ENCODE peak calls at places on chromosome 18, in seven cellular contexts. Q, F, R, V, S, C and W are unnamed samples. For H3K9me3 and H3K4me1, the result is how much of the 10 kb centered on the place peaks cover.

GRCh38 chr18:57434177-57434535 is 1.0 kb upstream of the ONECUT2 start:
- DNase-seq in V (no peak), R (no peak), Q (no peak), F (peak), C (no peak), S (no peak), W (no peak)

GRCh38 chr18:56565596-56566355 is 72.6 kb downstream of the TXNL1 start:
- DNase-seq in R (no peak), V (peak), C (peak), Q (no peak), F (no peak), S (no peak), W (no peak)

GRCh38 chr18:35415511-35416427 is 38.6 kb upstream of the ZNF396 start:
- DNase-seq in F (no peak), S (no peak), C (peak), V (no peak), R (no peak), Q (no peak), W (no peak)

GRCh38 chr18:25724121-25724520 is 366.3 kb downstream of the SS18 start:
- DNase-seq in Q (no peak), V (no peak), S (no peak), R (no peak), C (no peak), F (no peak), W (no peak)

GRCh38 chr18:10518595-10519273 is 7.1 kb upstream of the NAPG start:
- DNase-seq in V (no peak), Q (peak), S (peak), R (no peak), F (peak), C (peak), W (peak)

GRCh38 chr18:58028109-58028784 is 15.8 kb upstream of the NEDD4L start:
- DNase-seq in F (no peak), V (no peak), S (no peak), R (no peak), Q (no peak), C (no peak), W (no peak)

GRCh38 chr18:67519582-67519981 is 3.1 kb upstream of the DSEL start:
- DNase-seq in V (peak), R (no peak), C (peak), Q (peak), S (no peak), F (no peak), W (no peak)

GRCh38 chr18:24187049-24187448 is 48.2 kb downstream of the CABYR start:
- DNase-seq in R (no peak), V (no peak), S (no peak), F (no peak), Q (no peak), C (no peak), W (no peak)

GRCh38 chr18:61893304-61893970 is 630 bp upstream of the RNF152 start:
- DNase-seq in R (no peak), S (peak), C (peak), F (peak), Q (no peak), V (no peak), W (peak)

GRCh38 chr18:6836331-6836730 is 106.8 kb downstream of the ARHGAP28 start:
- DNase-seq in S (no peak), Q (no peak), V (peak), C (peak), R (no peak), F (no peak), W (no peak)

GRCh38 chr18:49898421-49898820 is 85.1 kb upstream of the ACAA2 start:
- DNase-seq in R (peak), F (peak), Q (peak), S (peak), C (peak), V (peak), W (peak)

GRCh38 chr18:63237911-63238710 is 81.5 kb downstream of the BCL2 start:
- DNase-seq in Q (peak), S (peak), R (no peak), F (peak), C (peak), V (peak), W (no peak)

GRCh38 chr18:64271264-64271663 is 122.4 kb upstream of the LINC00305 start:
- DNase-seq in V (no peak), S (no peak), F (no peak), Q (no peak), C (no peak), R (no peak), W (no peak)

GRCh38 chr18:22045221-22045918 is 124.0 kb upstream of the GATA6 start:
- DNase-seq in F (no peak), Q (no peak), R (no peak), S (no peak), C (no peak), V (no peak), W (no peak)

GRCh38 chr18:50590625-50591024 is 30.7 kb downstream of the MAPK4 start:
- DNase-seq in S (no peak), F (no peak), C (no peak), Q (no peak), V (no peak), R (no peak), W (no peak)

GRCh38 chr18:40874233-40874632 is 1080.8 kb upstream of the PIK3C3 start:
- DNase-seq in F (no peak), V (peak), Q (no peak), R (no peak), C (peak), S (no peak), W (no peak)

GRCh38 chr18:35754464-35754863 is 172.9 kb downstream of the GALNT1 start:
- DNase-seq in S (no peak), F (no peak), C (no peak), V (no peak), R (no peak), Q (no peak), W (no peak)

GRCh38 chr18:44887227-44887631 is 206.5 kb downstream of the SETBP1 start:
- DNase-seq in Q (no peak), V (no peak), R (no peak), S (peak), C (peak), F (no peak), W (no peak)

GRCh38 chr18:9753863-9754262 is 45.8 kb downstream of the RAB31 start:
- DNase-seq in F (no peak), S (no peak), V (no peak), C (no peak), R (no peak), Q (no peak), W (no peak)

GRCh38 chr18:23587220-23587642 is 925 bp upstream of the NPC1 start:
- DNase-seq in R (no peak), Q (no peak), V (no peak), F (no peak), S (peak), C (no peak), W (no peak)

GRCh38 chr18:44759925-44760342 is 79.2 kb downstream of the SETBP1 start:
- DNase-seq in C (no peak), F (no peak), V (no peak), R (peak), Q (no peak), S (no peak), W (no peak)

GRCh38 chr18:68480196-68480595 is 234.7 kb downstream of the TMX3 start:
- DNase-seq in C (no peak), Q (no peak), R (no peak), V (no peak), F (no peak), S (no peak), W (no peak)

GRCh38 chr18:36335476-36336279 is 38.2 kb downstream of the FHOD3 start:
- DNase-seq in S (no peak), R (no peak), F (no peak), Q (no peak), V (no peak), C (no peak), W (no peak)

GRCh38 chr18:43236921-43237320 is 40.4 kb downstream of the SYT4 start:
- DNase-seq in V (no peak), S (no peak), R (no peak), Q (no peak), F (no peak), C (no peak), W (no peak)

GRCh38 chr18:9898792-9899549 is 13.2 kb downstream of the TXNDC2 start:
- DNase-seq in C (peak), V (peak), R (no peak), Q (no peak), S (no peak), F (no peak), W (no peak)

GRCh38 chr18:2281523-2282199 is 289.6 kb downstream of the METTL4 start:
- DNase-seq in C (no peak), R (no peak), V (no peak), S (no peak), F (no peak), Q (no peak), W (no peak)

GRCh38 chr18:30765247-30765646 is 277.3 kb downstream of the DSC3 start:
- DNase-seq in S (no peak), F (no peak), V (no peak), C (no peak), R (no peak), Q (no peak), W (no peak)

GRCh38 chr18:9568186-9568585 is 46.2 kb downstream of the PPP4R1 start:
- DNase-seq in V (peak), F (no peak), C (no peak), S (no peak), R (no peak), Q (no peak), W (no peak)

GRCh38 chr18:12239426-12239825 is 14.7 kb upstream of the CIDEA start:
- DNase-seq in S (no peak), R (no peak), Q (no peak), V (no peak), C (peak), F (no peak), W (no peak)

GRCh38 chr18:23406271-23406787 is 46.8 kb upstream of the RIOK3 start:
- DNase-seq in F (no peak), S (no peak), R (no peak), C (peak), Q (no peak), V (peak), W (no peak)

GRCh38 chr18:28689591-28689990 is 512.7 kb upstream of the CDH2 start:
- DNase-seq in C (no peak), Q (no peak), F (no peak), R (no peak), V (no peak), S (no peak), W (no peak)

GRCh38 chr18:1446765-1447164 is 542.1 kb downstream of the ADCYAP1 start:
- DNase-seq in V (no peak), C (no peak), F (no peak), Q (no peak), S (no peak), R (no peak), W (no peak)

GRCh38 chr18:44679912-44680270 is 797 bp upstream of the SETBP1 start:
- DNase-seq in V (peak), R (peak), F (peak), Q (peak), C (peak), S (peak), W (peak)

GRCh38 chr18:2482711-2483475 is 88.4 kb downstream of the METTL4 start:
- DNase-seq in Q (no peak), R (no peak), F (no peak), C (no peak), V (no peak), S (no peak), W (no peak)

GRCh38 chr18:48536516-48536915 is 2.3 kb upstream of the CTIF start:
- DNase-seq in S (no peak), Q (no peak), F (no peak), R (no peak), V (no peak), C (no peak), W (no peak)

GRCh38 chr18:74698881-74699280 is 101.2 kb downstream of the ZNF407 start:
- DNase-seq in S (no peak), R (no peak), F (no peak), C (no peak), V (no peak), Q (no peak), W (no peak)

GRCh38 chr18:43662657-43663056 is 385.4 kb upstream of the SYT4 start:
- DNase-seq in S (no peak), F (no peak), Q (no peak), V (peak), R (no peak), C (peak), W (no peak)

GRCh38 chr18:43847164-43848091 is 570.1 kb upstream of the SYT4 start:
- DNase-seq in S (no peak), R (no peak), F (peak), C (peak), V (peak), Q (no peak), W (no peak)

GRCh38 chr18:41449612-41450011 is 505.4 kb upstream of the PIK3C3 start:
- DNase-seq in V (no peak), R (no peak), C (no peak), Q (no peak), S (no peak), F (no peak), W (no peak)

GRCh38 chr18:78937166-78937565 is 42.5 kb upstream of the SALL3 start:
- DNase-seq in Q (no peak), R (no peak), C (no peak), V (no peak), F (no peak), S (no peak), W (no peak)
- H3K9me3 ChIP-seq in Q (under half), R (under half), C (under half), V (under half), F (under half), S (under half), W (under half)

DNA sequence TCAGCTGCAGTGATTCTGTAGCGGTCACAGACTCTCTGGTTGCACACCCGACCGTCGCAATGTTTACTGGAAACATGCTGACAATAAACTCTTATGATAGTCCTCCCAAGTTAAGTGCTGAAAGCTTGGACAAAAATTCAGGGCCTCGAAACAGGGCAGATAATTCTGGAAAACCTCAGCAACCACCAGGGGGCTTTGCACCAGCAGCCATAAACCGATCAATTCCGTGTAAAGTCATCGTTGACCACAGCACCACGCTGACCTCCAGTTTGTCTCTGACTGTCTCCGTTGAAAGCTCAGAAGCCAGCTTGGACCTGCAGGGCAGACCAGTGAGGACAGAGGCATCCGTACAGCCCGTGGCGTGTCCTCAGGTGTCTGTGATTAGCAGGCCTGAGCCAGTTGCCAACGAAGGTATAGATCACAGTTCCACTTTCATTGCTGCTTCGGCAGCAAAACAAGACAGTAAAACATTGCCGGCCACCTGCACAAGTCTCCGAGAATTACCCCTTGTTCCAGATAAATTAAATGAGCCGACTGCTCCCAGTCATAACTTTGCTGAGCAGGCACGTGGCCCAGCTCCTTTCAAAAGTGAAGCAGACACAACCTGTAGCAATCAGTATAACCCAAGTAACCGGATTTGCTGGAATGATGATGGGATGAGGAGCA is 166.1 kb downstream of the ASXL3 start:
- DNase-seq in Q (no peak), S (no peak), C (no peak), R (no peak), V (no peak), F (no peak), W (no peak)
- H3K4me1 ChIP-seq in Q (under half), S (under half), C (under half), R (under half), V (under half), F (under half), W (under half)

GRCh38 chr18:3870914-3871313 is 420.9 kb downstream of the TGIF1 start:
- DNase-seq in S (no peak), Q (no peak), R (no peak), F (no peak), V (no peak), C (no peak), W (no peak)

GRCh38 chr18:3864669-3865298 is 414.8 kb downstream of the TGIF1 start:
- DNase-seq in V (no peak), S (no peak), Q (no peak), C (no peak), F (no peak), R (no peak), W (no peak)

GRCh38 chr18:3867252-3867651 is 417.3 kb downstream of the TGIF1 start:
- DNase-seq in R (no peak), V (no peak), Q (no peak), F (no peak), C (no peak), S (no peak), W (no peak)

GRCh38 chr18:3869848-3870247 is 419.9 kb downstream of the TGIF1 start:
- DNase-seq in V (peak), Q (no peak), S (no peak), R (peak), C (peak), F (peak), W (no peak)

GRCh38 chr18:3867768-3868445 is 417.9 kb downstream of the TGIF1 start:
- DNase-seq in R (no peak), S (no peak), Q (no peak), F (no peak), C (no peak), V (no peak), W (no peak)
- H3K4me3 ChIP-seq in R (no peak), S (no peak), Q (no peak), F (no peak), C (no peak), V (no peak), W (no peak)

GRCh38 chr18:78041218-78041617 is 791.6 kb downstream of the GALR1 start:
- DNase-seq in F (no peak), S (no peak), C (no peak), R (no peak), Q (no peak), V (no peak), W (no peak)
- H3K9me3 ChIP-seq in F (under half), S (under half), C (under half), R (under half), Q (under half), V (under half), W (under half)

GRCh38 chr18:78431606-78432005 is 548.0 kb upstream of the SALL3 start:
- DNase-seq in S (no peak), Q (no peak), F (peak), R (no peak), V (no peak), C (no peak), W (no peak)

GRCh38 chr18:78430171-78430857 is 549.3 kb upstream of the SALL3 start:
- DNase-seq in F (no peak), V (no peak), Q (no peak), C (no peak), R (no peak), S (no peak), W (no peak)

GRCh38 chr18:78436110-78436509 is 543.5 kb upstream of the SALL3 start:
- DNase-seq in C (no peak), Q (no peak), V (no peak), R (no peak), S (no peak), F (no peak), W (no peak)
- H3K4me1 ChIP-seq in C (under half), Q (under half), V (under half), R (under half), S (under half), F (under half), W (under half)